ENCODE peak calls at places on chromosomes 6 and 20, in ten cellular contexts. One of them, this sample, is unnamed.

GRCh38 chr6:125939026-125939425 is 17.5 kb upstream of the HINT3 start:
- DNase-seq in IMR-90: no peak
- DNase-seq in pancreas: no peak
- DNase-seq in amniotic epithelial cell: no peak
- DNase-seq in stimulated activated CD4-positive, alpha-beta T cell treated with anti-CD3 and anti-CD28 coated beads, Interleukin-4, amount 100 ng/mL, for 48 hours: no peak
- DNase-seq in mesendoderm: no peak
- DNase-seq in SJSA1: no peak
- DNase-seq in lower lobe of right lung: no peak
- DNase-seq in MV-4-11: no peak
- DNase-seq in T-cell: no peak
- DNase-seq in this sample: no peak

GRCh38 chr6:25582101-25582500 is 69.9 kb upstream of the SCGN start:
- DNase-seq in lower lobe of right lung: no peak
- DNase-seq in T-cell: no peak
- DNase-seq in pancreas: no peak
- DNase-seq in SJSA1: no peak
- DNase-seq in amniotic epithelial cell: no peak
- DNase-seq in stimulated activated CD4-positive, alpha-beta T cell treated with anti-CD3 and anti-CD28 coated beads, Interleukin-4, amount 100 ng/mL, for 48 hours: no peak
- DNase-seq in IMR-90: no peak
- DNase-seq in mesendoderm: no peak
- DNase-seq in MV-4-11: no peak
- DNase-seq in this sample: no peak

GRCh38 chr6:145815351-145815772 is 767 bp upstream of the FBXO30 start:
- DNase-seq in lower lobe of right lung: no peak
- DNase-seq in pancreas: no peak
- DNase-seq in T-cell: no peak
- DNase-seq in SJSA1: peak
- DNase-seq in amniotic epithelial cell: no peak
- DNase-seq in stimulated activated CD4-positive, alpha-beta T cell treated with anti-CD3 and anti-CD28 coated beads, Interleukin-4, amount 100 ng/mL, for 48 hours: no peak
- DNase-seq in mesendoderm: peak
- DNase-seq in MV-4-11: no peak
- DNase-seq in IMR-90: peak
- DNase-seq in this sample: peak

GRCh38 chr6:151121900-151122299 is 117.9 kb upstream of the AKAP12 start:
- DNase-seq in T-cell: no peak
- DNase-seq in lower lobe of right lung: no peak
- DNase-seq in IMR-90: no peak
- DNase-seq in mesendoderm: no peak
- DNase-seq in stimulated activated CD4-positive, alpha-beta T cell treated with anti-CD3 and anti-CD28 coated beads, Interleukin-4, amount 100 ng/mL, for 48 hours: no peak
- DNase-seq in MV-4-11: no peak
- DNase-seq in amniotic epithelial cell: peak
- DNase-seq in SJSA1: no peak
- DNase-seq in pancreas: peak
- DNase-seq in this sample: no peak

GRCh38 chr6:4446982-4447381 is 311.6 kb upstream of the ECI2 start:
- DNase-seq in pancreas: no peak
- DNase-seq in lower lobe of right lung: no peak
- DNase-seq in MV-4-11: peak
- DNase-seq in IMR-90: peak
- DNase-seq in amniotic epithelial cell: peak
- DNase-seq in SJSA1: no peak
- DNase-seq in stimulated activated CD4-positive, alpha-beta T cell treated with anti-CD3 and anti-CD28 coated beads, Interleukin-4, amount 100 ng/mL, for 48 hours: no peak
- DNase-seq in mesendoderm: no peak
- DNase-seq in T-cell: no peak
- DNase-seq in this sample: peak

GRCh38 chr20:9572690-9573089 is 58.3 kb downstream of the LAMP5 start:
- DNase-seq in amniotic epithelial cell: no peak
- DNase-seq in lower lobe of right lung: no peak
- DNase-seq in SJSA1: no peak
- DNase-seq in T-cell: no peak
- DNase-seq in MV-4-11: no peak
- DNase-seq in mesendoderm: peak
- DNase-seq in stimulated activated CD4-positive, alpha-beta T cell treated with anti-CD3 and anti-CD28 coated beads, Interleukin-4, amount 100 ng/mL, for 48 hours: no peak
- DNase-seq in IMR-90: no peak
- DNase-seq in pancreas: no peak
- DNase-seq in this sample: no peak

GRCh38 chr20:16434087-16434664 is 139.1 kb downstream of the KIF16B start:
- DNase-seq in IMR-90: peak
- DNase-seq in MV-4-11: peak
- DNase-seq in mesendoderm: peak
- DNase-seq in stimulated activated CD4-positive, alpha-beta T cell treated with anti-CD3 and anti-CD28 coated beads, Interleukin-4, amount 100 ng/mL, for 48 hours: peak
- DNase-seq in SJSA1: peak
- DNase-seq in pancreas: peak
- DNase-seq in T-cell: no peak
- DNase-seq in lower lobe of right lung: peak
- DNase-seq in amniotic epithelial cell: peak
- DNase-seq in this sample: peak

GRCh38 chr20:50153153-50153499 is 397 bp downstream of the PEDS1 start:
- DNase-seq in stimulated activated CD4-positive, alpha-beta T cell treated with anti-CD3 and anti-CD28 coated beads, Interleukin-4, amount 100 ng/mL, for 48 hours: no peak
- DNase-seq in lower lobe of right lung: no peak
- DNase-seq in SJSA1: no peak
- DNase-seq in amniotic epithelial cell: no peak
- DNase-seq in T-cell: no peak
- DNase-seq in mesendoderm: peak
- DNase-seq in IMR-90: no peak
- DNase-seq in pancreas: no peak
- DNase-seq in MV-4-11: no peak
- DNase-seq in this sample: no peak

GRCh38 chr20:25543068-25543467 is 42.3 kb downstream of the NINL start:
- DNase-seq in MV-4-11: peak
- DNase-seq in stimulated activated CD4-positive, alpha-beta T cell treated with anti-CD3 and anti-CD28 coated beads, Interleukin-4, amount 100 ng/mL, for 48 hours: no peak
- DNase-seq in amniotic epithelial cell: peak
- DNase-seq in lower lobe of right lung: no peak
- DNase-seq in T-cell: no peak
- DNase-seq in SJSA1: no peak
- DNase-seq in IMR-90: peak
- DNase-seq in pancreas: no peak
- DNase-seq in mesendoderm: no peak
- DNase-seq in this sample: peak

This sample was measured in mesenchymal stem cell.